ENCODE peak calls at places on chromosomes 16 and 17, in five cellular contexts. O is GM23248, K is fibroblast of lung, C is endothelial cell of umbilical vein, L is HCT116. M is an unnamed sample.

GRCh38 chr17:40516581-40517285 is 15.3 kb upstream of the TNS4 start:
- DNase-seq in K (no peak), C (no peak), O (peak), L (peak), M (no peak)

GRCh38 chr16:88810868-88811599 is 694 bp downstream of the APRT start:
- DNase-seq in K (peak), L (peak), C (peak), O (peak), M (peak)

GRCh38 chr16:66041907-66042306 is 324.6 kb upstream of the CDH5 start:
- DNase-seq in L (no peak), K (no peak), C (no peak), O (no peak), M (no peak)

GRCh38 chr17:75325827-75326586 is 36.8 kb upstream of the SLC25A19 start:
- DNase-seq in L (no peak), O (peak), K (no peak), C (peak), M (no peak)

GRCh38 chr17:11880714-11881113 is 116.6 kb downstream of the ZNF18 start:
- DNase-seq in L (peak), C (no peak), O (peak), K (no peak), M (no peak)

GRCh38 chr17:37567137-37567927 is 41.9 kb downstream of the SYNRG start:
- DNase-seq in C (no peak), L (no peak), K (no peak), O (peak), M (no peak)

GRCh38 chr17:38415250-38416194 is 12.7 kb upstream of the ARHGAP23 start:
- DNase-seq in O (peak), C (no peak), L (peak), K (peak), M (peak)

GRCh38 chr16:85261657-85262557 is 149.6 kb upstream of the CIBAR2 start:
- DNase-seq in C (no peak), O (no peak), K (no peak), L (no peak), M (no peak)

GRCh38 chr17:75918112-75918445 is 13.4 kb upstream of the MRPL38 start:
- DNase-seq in O (no peak), K (no peak), C (no peak), L (no peak), M (no peak)

GRCh38 chr17:81939881-81940385 is 2.8 kb upstream of the PYCR1 start:
- DNase-seq in O (peak), C (no peak), L (no peak), K (no peak), M (no peak)

GRCh38 chr16:30753596-30753995 is 5.4 kb downstream of the PHKG2 start:
- DNase-seq in O (no peak), C (no peak), L (no peak), K (no peak), M (no peak)

GRCh38 chr17:39352986-39353385 is 48.4 kb downstream of the FBXL20 start:
- DNase-seq in L (no peak), K (no peak), O (no peak), C (no peak), M (no peak)

GRCh38 chr16:1082266-1082951 is 9.9 kb downstream of the SSTR5 start:
- DNase-seq in O (no peak), K (no peak), L (no peak), C (peak), M (no peak)

GRCh38 chr16:11675561-11676511 is 7.6 kb downstream of the SNN start:
- DNase-seq in O (no peak), K (no peak), C (no peak), L (peak), M (peak)

GRCh38 chr16:85072947-85073346 is 39.3 kb downstream of the CIBAR2 start:
- DNase-seq in C (no peak), O (peak), K (peak), L (no peak), M (no peak)

GRCh38 chr16:68310441-68311315 is at the start of the genes PRMT7 and SLC7A6OS:
- DNase-seq in L (peak), K (peak), C (peak), O (peak), M (peak)

GRCh38 chr17:54882950-54883349 is 17.7 kb upstream of the TOM1L1 start:
- DNase-seq in K (no peak), C (no peak), O (no peak), L (no peak), M (no peak)

GRCh38 chr16:84368327-84368996 is at the start of gene ATP2C2:
- DNase-seq in L (peak), K (no peak), O (no peak), C (no peak), M (peak)

GRCh38 chr17:18219016-18219415 is 6.4 kb upstream of the LLGL1 start:
- DNase-seq in O (peak), K (peak), C (peak), L (no peak), M (no peak)

GRCh38 chr16:69443809-69444611 is 19.6 kb downstream of the CYB5B start:
- DNase-seq in K (peak), C (peak), L (no peak), O (peak), M (no peak)

GRCh38 chr17:29617481-29618271 is 5.0 kb downstream of the CORO6 start:
- DNase-seq in K (peak), C (peak), O (peak), L (peak), M (peak)

GRCh38 chr16:12341966-12342365 is 365.4 kb downstream of the SNX29 start:
- DNase-seq in K (no peak), O (peak), L (no peak), C (peak), M (no peak)

GRCh38 chr16:5642470-5642869 is 544.9 kb upstream of the EEF2KMT start:
- DNase-seq in C (no peak), K (no peak), L (no peak), O (no peak), M (peak)

GRCh38 chr16:70696952-70697600 is 11.2 kb upstream of the MTSS2 start:
- DNase-seq in K (no peak), O (no peak), L (no peak), C (no peak), M (no peak)

GRCh38 chr17:28242791-28243190 is 76.2 kb upstream of the TMEM97 start:
- DNase-seq in L (no peak), K (no peak), O (no peak), C (no peak), M (no peak)

GRCh38 chr16:88881090-88881580 is 14.7 kb upstream of the PABPN1L start:
- DNase-seq in O (no peak), K (no peak), L (no peak), C (no peak), M (peak)

GRCh38 chr16:20372696-20373095 is 20.2 kb upstream of the UMOD start:
- DNase-seq in K (no peak), O (peak), C (no peak), L (no peak), M (no peak)

GRCh38 chr16:5971106-5971505 is 873.5 kb upstream of the EEF2KMT start:
- DNase-seq in O (no peak), K (no peak), C (no peak), L (no peak), M (no peak)

GRCh38 chr17:4249452-4250029 is 14.2 kb downstream of the ANKFY1 start:
- DNase-seq in K (peak), C (peak), L (no peak), O (peak), M (peak)

GRCh38 chr16:77208382-77208781 is 9.2 kb downstream of the SYCE1L start:
- DNase-seq in K (no peak), O (no peak), L (no peak), C (no peak), M (no peak)

GRCh38 chr17:19274893-19275292 is 37.7 kb downstream of the EPN2 start:
- DNase-seq in O (no peak), C (no peak), K (no peak), L (no peak), M (no peak)

GRCh38 chr17:69506489-69506888 is 92.0 kb downstream of the MAP2K6 start:
- DNase-seq in C (no peak), L (no peak), K (no peak), O (peak), M (peak)

GRCh38 chr16:70437017-70437581 is 1.8 kb downstream of the ST3GAL2 start:
- DNase-seq in K (peak), O (peak), C (peak), L (no peak), M (peak)

GRCh38 chr17:50070908-50071680 is 15.2 kb downstream of the ITGA3 start:
- DNase-seq in O (no peak), C (no peak), L (no peak), K (no peak), M (no peak)
- TF ChIP-seq EZH2 in O (no peak), C (no peak), L (no peak), K (no peak), M (no peak)

DNA sequence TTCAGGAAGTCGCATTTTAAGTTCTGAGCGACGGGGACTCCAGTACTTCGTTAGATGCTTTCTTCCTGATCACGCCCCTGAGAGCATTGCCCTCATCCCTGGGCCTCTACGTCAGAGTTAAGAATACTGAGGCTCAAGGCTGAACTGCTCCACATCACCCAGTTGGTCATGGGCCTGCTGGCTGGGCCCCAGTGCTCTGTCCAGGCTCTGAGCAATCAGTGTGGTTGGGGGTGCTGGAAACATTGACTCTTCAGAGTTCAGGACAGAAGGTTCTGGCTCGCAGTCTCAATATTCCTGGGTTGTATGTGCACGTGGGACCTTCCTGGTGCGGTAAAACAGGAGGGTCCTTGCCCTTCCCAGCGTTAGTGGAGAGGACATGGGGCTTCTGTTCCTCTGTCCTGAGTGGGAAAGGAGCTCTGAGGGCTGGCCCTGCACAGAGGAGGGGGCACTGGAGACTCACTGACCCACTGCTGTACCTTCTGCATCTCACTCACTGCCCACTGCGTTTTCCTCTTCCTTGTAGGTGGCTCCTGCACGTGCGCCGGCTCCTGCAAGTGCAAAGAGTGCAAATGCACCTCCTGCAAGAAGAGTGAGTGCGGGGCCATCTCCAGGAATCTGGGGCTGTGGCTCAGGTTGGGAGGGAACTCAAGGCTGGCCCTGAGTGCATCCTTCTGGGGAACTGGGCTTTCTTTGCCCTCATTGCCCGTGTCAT is 518 bp downstream of the MT1E start:
- DNase-seq in O (peak), K (peak), L (no peak), C (no peak), M (no peak)
- H2AFZ ChIP-seq in O (peak), K (no peak), L (no peak), C (peak), M (peak)

GRCh38 chr16:79297297-79297696 is 303.2 kb downstream of the MAF start:
- DNase-seq in O (no peak), C (no peak), L (no peak), K (no peak), M (no peak)

GRCh38 chr16:79298476-79299153 is 301.9 kb downstream of the MAF start:
- DNase-seq in L (no peak), K (no peak), O (no peak), C (no peak), M (no peak)

GRCh38 chr16:79296491-79296890 is 304.0 kb downstream of the MAF start:
- DNase-seq in L (no peak), K (no peak), O (no peak), C (no peak), M (no peak)

GRCh38 chr16:79299154-79299799 is 301.3 kb downstream of the MAF start:
- DNase-seq in K (no peak), O (no peak), C (no peak), L (no peak), M (peak)

DNA sequence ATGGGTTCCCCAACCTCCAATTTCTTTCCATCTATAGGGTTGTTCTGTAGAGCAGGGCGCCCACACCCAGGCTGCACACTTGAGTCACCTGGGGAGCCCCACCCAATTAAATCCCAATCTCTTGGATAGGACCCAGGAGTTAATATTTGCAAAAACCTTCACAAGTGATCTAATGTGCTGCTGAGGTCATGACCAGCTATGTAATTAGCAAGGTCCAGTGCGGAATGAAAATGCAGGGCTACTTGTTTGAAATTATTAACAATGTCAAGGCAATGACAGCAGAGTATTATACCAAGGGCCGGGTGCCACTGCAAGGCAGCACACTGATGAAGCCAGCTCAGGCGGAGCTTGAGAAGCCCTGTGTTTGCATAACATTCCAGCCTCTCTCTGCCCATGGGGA is 302.7 kb downstream of the MAF start:
- DNase-seq in C (no peak), K (no peak), L (no peak), O (no peak), M (no peak)
- H3K27ac ChIP-seq in C (no peak), K (no peak), L (no peak), O (no peak), M (peak)

GRCh38 chr16:75280331-75280804 is 28.9 kb upstream of the BCAR1 start:
- DNase-seq in K (no peak), L (no peak), C (no peak), O (no peak), M (no peak)

GRCh38 chr16:75279277-75279676 is 27.9 kb upstream of the BCAR1 start:
- DNase-seq in K (no peak), L (no peak), C (no peak), O (peak), M (no peak)

GRCh38 chr16:75281826-75282225 is 30.4 kb upstream of the BCAR1 start:
- DNase-seq in K (no peak), L (no peak), C (no peak), O (no peak), M (no peak)

GRCh38 chr16:75286996-75287395 is 35.6 kb upstream of the BCAR1 start:
- DNase-seq in C (no peak), K (no peak), O (no peak), L (no peak), M (no peak)

GRCh38 chr16:75282811-75283281 is 31.4 kb upstream of the BCAR1 start:
- DNase-seq in K (no peak), O (peak), L (no peak), C (no peak), M (peak)
- TF ChIP-seq EZH2 in K (no peak), O (no peak), L (no peak), C (no peak), M (no peak)

DNA sequence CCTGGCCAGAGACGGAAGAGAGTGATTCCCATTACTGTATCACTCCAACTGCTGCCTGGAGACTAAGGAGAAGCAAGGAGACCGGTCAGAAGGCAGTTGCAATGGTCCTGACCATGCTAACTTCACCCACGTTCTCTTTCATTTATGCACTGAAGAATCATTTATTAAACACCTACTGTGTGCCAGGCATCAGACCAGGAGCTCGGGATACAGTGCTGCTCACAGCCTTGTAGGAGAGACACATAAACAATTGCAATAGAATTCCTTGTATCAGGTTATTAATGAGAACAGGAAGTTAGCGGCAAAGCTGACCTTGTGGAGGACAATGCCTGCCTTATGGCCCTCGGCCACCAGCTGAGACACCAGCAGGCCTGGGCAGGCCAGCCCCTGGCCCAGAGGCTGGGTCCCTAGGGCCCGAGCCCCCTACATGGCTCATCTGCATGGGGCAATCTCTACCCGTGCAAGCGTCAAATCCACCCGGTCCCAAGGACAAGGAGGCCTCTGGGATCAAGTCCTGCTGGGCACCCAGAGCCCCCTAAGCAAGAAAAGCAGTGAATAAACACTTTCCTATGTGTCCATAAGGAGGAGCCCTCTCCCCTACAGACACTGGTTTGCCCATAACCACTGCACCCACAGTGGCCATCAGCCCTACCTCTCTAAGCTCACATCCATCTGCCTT is 8.6 kb upstream of the ENPP7 start:
- DNase-seq in K (no peak), L (no peak), O (peak), C (no peak), M (peak)
- H2AFZ ChIP-seq in K (no peak), L (no peak), O (no peak), C (no peak), M (no peak)

DNA sequence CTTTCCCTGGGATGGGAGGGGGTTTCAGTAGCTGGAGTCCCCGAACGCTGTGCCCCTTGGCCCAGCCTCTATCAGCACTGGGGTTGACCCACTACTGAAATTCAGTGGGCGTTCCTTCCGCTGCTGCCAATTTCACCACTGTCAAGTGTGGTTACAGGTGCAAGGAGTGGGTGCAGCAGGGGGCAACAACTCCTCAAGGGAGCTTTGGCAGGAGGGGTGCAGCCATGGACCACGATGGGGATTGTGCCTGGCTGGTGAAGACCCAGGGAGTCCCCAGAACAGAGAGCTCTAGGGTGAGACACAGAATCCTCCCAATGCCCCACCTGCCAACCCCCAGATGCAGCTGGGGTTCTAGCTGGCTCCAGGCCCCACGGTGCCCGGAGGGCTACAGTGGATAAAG is 123.5 kb upstream of the SDK2 start:
- DNase-seq in L (no peak), O (no peak), K (no peak), C (no peak), M (no peak)
- H3K27ac ChIP-seq in L (no peak), O (no peak), K (no peak), C (no peak), M (no peak)

GRCh38 chr17:79177877-79178276 is 103.3 kb downstream of the ENGASE start:
- DNase-seq in K (no peak), C (no peak), L (no peak), O (no peak), M (no peak)

GRCh38 chr17:79176792-79177601 is 102.4 kb downstream of the ENGASE start:
- DNase-seq in O (no peak), L (no peak), C (no peak), K (no peak), M (no peak)

GRCh38 chr17:79171152-79171551 is 96.5 kb downstream of the ENGASE start:
- DNase-seq in K (peak), C (no peak), O (peak), L (no peak), M (no peak)

GRCh38 chr17:79174905-79175856 is 100.6 kb downstream of the ENGASE start:
- DNase-seq in L (no peak), K (no peak), C (no peak), O (peak), M (no peak)

DNA sequence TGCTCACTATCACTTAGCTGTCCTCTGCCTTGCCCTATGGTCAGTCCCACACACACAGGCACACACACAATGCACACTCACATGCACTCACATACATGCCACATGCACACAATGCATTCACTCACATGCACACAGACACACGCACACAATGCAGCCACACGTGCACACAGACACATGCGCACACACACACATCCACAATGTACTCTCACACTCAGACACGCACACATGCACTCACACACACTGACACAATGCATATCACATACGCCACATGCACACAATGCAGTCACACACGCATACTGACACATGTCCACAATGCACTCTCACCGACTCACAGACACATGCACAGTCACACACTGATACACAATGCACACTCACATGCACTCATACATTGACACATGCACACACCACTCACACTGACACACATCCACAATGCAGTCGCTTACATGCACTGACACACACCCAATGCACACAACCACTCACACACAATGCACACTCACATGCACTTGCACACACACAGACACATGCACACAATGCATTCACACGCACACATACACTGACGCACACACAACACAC is 99.7 kb downstream of the ENGASE start:
- DNase-seq in O (no peak), C (no peak), K (no peak), L (no peak), M (no peak)
- TF ChIP-seq EZH2 in O (no peak), C (no peak), K (no peak), L (no peak), M (no peak)

M was measured in GM23338.